ENCODE peak calls at places on chromosome 19, in eight cellular contexts. One of them, this sample, is unnamed. For H3K27me3, the result is how much of the 10 kb centered on the place peaks cover.

GRCh38 chr19:27746691-27747380 is 1466.1 kb downstream of the UQCRFS1 start:
- DNase-seq in neural progenitor cell: peak
- DNase-seq in BE2C: peak
- DNase-seq in heart left ventricle: peak
- DNase-seq in cardiac muscle cell: peak
- DNase-seq in CD8-positive, alpha-beta memory T cell: no peak
- DNase-seq in lung: peak
- DNase-seq in mesenchymal stem cell: no peak
- DNase-seq in this sample: no peak

GRCh38 chr19:55113570-55114039 is 3.8 kb downstream of the PPP1R12C start:
- DNase-seq in cardiac muscle cell: peak
- DNase-seq in lung: peak
- DNase-seq in heart left ventricle: peak
- DNase-seq in BE2C: no peak
- DNase-seq in neural progenitor cell: peak
- DNase-seq in mesenchymal stem cell: peak
- DNase-seq in CD8-positive, alpha-beta memory T cell: no peak
- DNase-seq in this sample: no peak

GRCh38 chr19:51441410-51442390 is 16.6 kb downstream of the SIGLEC8 start:
- DNase-seq in lung: no peak
- DNase-seq in neural progenitor cell: no peak
- DNase-seq in BE2C: no peak
- DNase-seq in cardiac muscle cell: no peak
- DNase-seq in heart left ventricle: no peak
- DNase-seq in CD8-positive, alpha-beta memory T cell: peak
- DNase-seq in mesenchymal stem cell: no peak
- DNase-seq in this sample: peak

GRCh38 chr19:39254539-39255345 is 6.1 kb upstream of the IFNL4 start:
- DNase-seq in BE2C: no peak
- DNase-seq in mesenchymal stem cell: no peak
- DNase-seq in neural progenitor cell: no peak
- DNase-seq in heart left ventricle: no peak
- DNase-seq in CD8-positive, alpha-beta memory T cell: no peak
- DNase-seq in cardiac muscle cell: no peak
- DNase-seq in lung: no peak
- DNase-seq in this sample: no peak

GRCh38 chr19:8334458-8335342 is 8.4 kb downstream of the KANK3 start:
- DNase-seq in neural progenitor cell: peak
- DNase-seq in lung: no peak
- DNase-seq in cardiac muscle cell: peak
- DNase-seq in BE2C: peak
- DNase-seq in CD8-positive, alpha-beta memory T cell: peak
- DNase-seq in heart left ventricle: peak
- DNase-seq in mesenchymal stem cell: peak
- DNase-seq in this sample: no peak

GRCh38 chr19:4575267-4575793 is 15.8 kb upstream of the SEMA6B start:
- DNase-seq in CD8-positive, alpha-beta memory T cell: no peak
- DNase-seq in mesenchymal stem cell: peak
- DNase-seq in heart left ventricle: peak
- DNase-seq in cardiac muscle cell: peak
- DNase-seq in BE2C: peak
- DNase-seq in neural progenitor cell: peak
- DNase-seq in lung: peak
- DNase-seq in this sample: no peak

GRCh38 chr19:17944301-17944700 is 11.5 kb downstream of the CCDC124 start:
- DNase-seq in BE2C: no peak
- DNase-seq in lung: no peak
- DNase-seq in cardiac muscle cell: no peak
- DNase-seq in CD8-positive, alpha-beta memory T cell: no peak
- DNase-seq in heart left ventricle: no peak
- DNase-seq in neural progenitor cell: no peak
- DNase-seq in mesenchymal stem cell: peak
- DNase-seq in this sample: no peak

GRCh38 chr19:20078696-20079095 is 896 bp downstream of the ZNF90 start:
- DNase-seq in lung: peak
- DNase-seq in BE2C: peak
- DNase-seq in CD8-positive, alpha-beta memory T cell: no peak
- DNase-seq in cardiac muscle cell: peak
- DNase-seq in neural progenitor cell: peak
- DNase-seq in heart left ventricle: peak
- DNase-seq in mesenchymal stem cell: peak
- DNase-seq in this sample: no peak

GRCh38 chr19:50562329-50562728 is 5.9 kb downstream of the LRRC4B start:
- DNase-seq in BE2C: no peak
- DNase-seq in CD8-positive, alpha-beta memory T cell: no peak
- DNase-seq in heart left ventricle: no peak
- DNase-seq in mesenchymal stem cell: no peak
- DNase-seq in neural progenitor cell: no peak
- DNase-seq in cardiac muscle cell: no peak
- DNase-seq in lung: no peak
- DNase-seq in this sample: no peak

GRCh38 chr19:32406161-32407003 is 812 bp downstream of the DPY19L3 start:
- DNase-seq in neural progenitor cell: peak
- DNase-seq in cardiac muscle cell: no peak
- DNase-seq in CD8-positive, alpha-beta memory T cell: no peak
- DNase-seq in BE2C: no peak
- DNase-seq in lung: no peak
- DNase-seq in mesenchymal stem cell: peak
- DNase-seq in heart left ventricle: no peak
- DNase-seq in this sample: no peak

GRCh38 chr19:37855098-37855497 is 51.3 kb downstream of the WDR87 start:
- DNase-seq in cardiac muscle cell: no peak
- DNase-seq in mesenchymal stem cell: no peak
- DNase-seq in lung: no peak
- DNase-seq in BE2C: peak
- DNase-seq in neural progenitor cell: no peak
- DNase-seq in heart left ventricle: peak
- DNase-seq in CD8-positive, alpha-beta memory T cell: no peak
- DNase-seq in this sample: no peak

GRCh38 chr19:53157601-53158000 is 1.3 kb downstream of the ZNF347 start:
- DNase-seq in mesenchymal stem cell: peak
- DNase-seq in neural progenitor cell: peak
- DNase-seq in heart left ventricle: peak
- DNase-seq in BE2C: no peak
- DNase-seq in CD8-positive, alpha-beta memory T cell: no peak
- DNase-seq in cardiac muscle cell: peak
- DNase-seq in lung: no peak
- DNase-seq in this sample: no peak

GRCh38 chr19:8238251-8238650 is 29.1 kb downstream of the CERS4 start:
- DNase-seq in cardiac muscle cell: peak
- DNase-seq in lung: no peak
- DNase-seq in CD8-positive, alpha-beta memory T cell: no peak
- DNase-seq in mesenchymal stem cell: no peak
- DNase-seq in BE2C: no peak
- DNase-seq in heart left ventricle: no peak
- DNase-seq in neural progenitor cell: peak
- DNase-seq in this sample: no peak

GRCh38 chr19:30219682-30220081 is 152.5 kb upstream of the ZNF536 start:
- DNase-seq in cardiac muscle cell: no peak
- DNase-seq in lung: no peak
- DNase-seq in mesenchymal stem cell: no peak
- DNase-seq in neural progenitor cell: no peak
- DNase-seq in CD8-positive, alpha-beta memory T cell: no peak
- DNase-seq in BE2C: no peak
- DNase-seq in heart left ventricle: no peak
- DNase-seq in this sample: no peak
- H3K27me3 ChIP-seq in cardiac muscle cell: half or more
- H3K27me3 ChIP-seq in lung: under half
- H3K27me3 ChIP-seq in mesenchymal stem cell: half or more
- H3K27me3 ChIP-seq in neural progenitor cell: under half
- H3K27me3 ChIP-seq in CD8-positive, alpha-beta memory T cell: under half
- H3K27me3 ChIP-seq in BE2C: under half
- H3K27me3 ChIP-seq in heart left ventricle: under half
- H3K27me3 ChIP-seq in this sample: under half

GRCh38 chr19:2305974-2306806 is 1.8 kb downstream of the LINGO3 start:
- DNase-seq in cardiac muscle cell: no peak
- DNase-seq in heart left ventricle: no peak
- DNase-seq in CD8-positive, alpha-beta memory T cell: no peak
- DNase-seq in BE2C: peak
- DNase-seq in lung: no peak
- DNase-seq in neural progenitor cell: no peak
- DNase-seq in mesenchymal stem cell: no peak
- DNase-seq in this sample: no peak

GRCh38 chr19:2306971-2307370 is 983 bp downstream of the LINGO3 start:
- DNase-seq in BE2C: peak
- DNase-seq in mesenchymal stem cell: no peak
- DNase-seq in cardiac muscle cell: no peak
- DNase-seq in CD8-positive, alpha-beta memory T cell: no peak
- DNase-seq in neural progenitor cell: no peak
- DNase-seq in heart left ventricle: no peak
- DNase-seq in lung: no peak
- DNase-seq in this sample: no peak

GRCh38 chr19:2307518-2308012 is 389 bp downstream of the LINGO3 start:
- DNase-seq in BE2C: peak
- DNase-seq in mesenchymal stem cell: no peak
- DNase-seq in CD8-positive, alpha-beta memory T cell: no peak
- DNase-seq in heart left ventricle: no peak
- DNase-seq in lung: no peak
- DNase-seq in neural progenitor cell: no peak
- DNase-seq in cardiac muscle cell: no peak
- DNase-seq in this sample: no peak

GRCh38 chr19:2303209-2303798 is 4.7 kb downstream of the LINGO3 start:
- DNase-seq in BE2C: peak
- DNase-seq in heart left ventricle: no peak
- DNase-seq in mesenchymal stem cell: no peak
- DNase-seq in CD8-positive, alpha-beta memory T cell: no peak
- DNase-seq in lung: no peak
- DNase-seq in neural progenitor cell: no peak
- DNase-seq in cardiac muscle cell: no peak
- DNase-seq in this sample: no peak

GRCh38 chr19:2305424-2305823 is 2.5 kb downstream of the LINGO3 start:
- DNase-seq in lung: no peak
- DNase-seq in cardiac muscle cell: no peak
- DNase-seq in mesenchymal stem cell: no peak
- DNase-seq in BE2C: peak
- DNase-seq in heart left ventricle: no peak
- DNase-seq in CD8-positive, alpha-beta memory T cell: no peak
- DNase-seq in neural progenitor cell: peak
- DNase-seq in this sample: no peak
- H3K27me3 ChIP-seq in lung: under half
- H3K27me3 ChIP-seq in cardiac muscle cell: under half
- H3K27me3 ChIP-seq in mesenchymal stem cell: half or more
- H3K27me3 ChIP-seq in BE2C: under half
- H3K27me3 ChIP-seq in heart left ventricle: half or more
- H3K27me3 ChIP-seq in CD8-positive, alpha-beta memory T cell: under half
- H3K27me3 ChIP-seq in neural progenitor cell: half or more
- H3K27me3 ChIP-seq in this sample: under half

GRCh38 chr19:907183-907853 is 5.7 kb downstream of the R3HDM4 start:
- DNase-seq in neural progenitor cell: no peak
- DNase-seq in mesenchymal stem cell: no peak
- DNase-seq in BE2C: no peak
- DNase-seq in heart left ventricle: peak
- DNase-seq in lung: no peak
- DNase-seq in cardiac muscle cell: no peak
- DNase-seq in CD8-positive, alpha-beta memory T cell: no peak
- DNase-seq in this sample: no peak
- H3K27me3 ChIP-seq in neural progenitor cell: under half
- H3K27me3 ChIP-seq in mesenchymal stem cell: under half
- H3K27me3 ChIP-seq in BE2C: under half
- H3K27me3 ChIP-seq in heart left ventricle: under half
- H3K27me3 ChIP-seq in lung: under half
- H3K27me3 ChIP-seq in cardiac muscle cell: under half
- H3K27me3 ChIP-seq in CD8-positive, alpha-beta memory T cell: under half
- H3K27me3 ChIP-seq in this sample: under half

DNA sequence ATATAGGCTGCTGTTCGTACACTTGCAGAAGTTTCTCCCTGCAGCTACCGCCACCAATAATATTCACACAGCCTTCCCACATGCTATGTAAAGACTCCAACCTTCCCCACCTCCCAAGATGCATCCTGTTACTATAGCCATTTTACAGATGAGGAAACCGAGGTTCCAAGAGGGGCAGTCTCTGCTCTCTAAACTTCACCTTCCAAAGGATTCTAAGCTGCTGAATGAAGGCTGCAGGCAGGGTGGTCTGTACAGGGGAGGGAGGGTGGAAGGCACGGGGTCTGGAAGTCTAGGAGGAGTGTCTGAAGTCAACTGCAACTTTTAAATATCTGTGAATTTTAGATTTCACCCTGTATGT is 1.9 kb upstream of the NFIC start:
- DNase-seq in lung: no peak
- DNase-seq in BE2C: no peak
- DNase-seq in mesenchymal stem cell: no peak
- DNase-seq in cardiac muscle cell: no peak
- DNase-seq in heart left ventricle: no peak
- DNase-seq in CD8-positive, alpha-beta memory T cell: no peak
- DNase-seq in neural progenitor cell: no peak
- DNase-seq in this sample: no peak
- H3K27me3 ChIP-seq in lung: under half
- H3K27me3 ChIP-seq in BE2C: under half
- H3K27me3 ChIP-seq in mesenchymal stem cell: under half
- H3K27me3 ChIP-seq in cardiac muscle cell: half or more
- H3K27me3 ChIP-seq in heart left ventricle: under half
- H3K27me3 ChIP-seq in CD8-positive, alpha-beta memory T cell: under half
- H3K27me3 ChIP-seq in neural progenitor cell: half or more
- H3K27me3 ChIP-seq in this sample: under half

DNA sequence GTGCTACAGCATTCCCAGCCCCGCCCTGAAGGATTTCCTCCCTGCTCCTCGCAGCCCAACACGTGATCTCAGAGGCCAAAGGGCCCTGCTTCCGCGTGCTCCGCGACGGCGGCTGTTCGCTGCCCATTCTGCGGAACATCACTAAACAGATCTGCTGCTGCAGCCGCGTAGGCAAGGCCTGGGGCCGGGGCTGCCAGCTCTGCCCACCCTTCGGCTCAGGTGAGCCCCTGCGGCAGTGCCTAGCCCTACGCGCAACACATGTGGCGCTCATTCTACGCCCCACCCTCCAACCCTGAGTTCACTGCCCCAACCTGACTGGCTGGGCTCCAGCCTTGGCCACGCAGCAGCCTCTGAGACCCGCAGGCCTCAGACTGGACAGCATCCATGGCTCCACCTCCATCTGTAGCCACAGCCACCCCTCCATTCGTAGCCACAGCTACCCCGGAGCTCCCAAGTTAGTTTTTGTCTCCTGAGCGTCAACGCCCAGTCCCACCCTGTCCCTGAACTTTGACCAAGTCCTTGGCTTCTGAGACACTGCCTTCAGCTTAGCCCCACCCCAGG is 6.2 kb downstream of the LTBP4 start:
- DNase-seq in cardiac muscle cell: no peak
- DNase-seq in neural progenitor cell: peak
- DNase-seq in mesenchymal stem cell: no peak
- DNase-seq in lung: no peak
- DNase-seq in heart left ventricle: no peak
- DNase-seq in CD8-positive, alpha-beta memory T cell: no peak
- DNase-seq in BE2C: no peak
- DNase-seq in this sample: no peak
- H3K27me3 ChIP-seq in cardiac muscle cell: under half
- H3K27me3 ChIP-seq in neural progenitor cell: half or more
- H3K27me3 ChIP-seq in mesenchymal stem cell: under half
- H3K27me3 ChIP-seq in lung: under half
- H3K27me3 ChIP-seq in heart left ventricle: under half
- H3K27me3 ChIP-seq in CD8-positive, alpha-beta memory T cell: under half
- H3K27me3 ChIP-seq in BE2C: under half
- H3K27me3 ChIP-seq in this sample: under half

GRCh38 chr19:35449347-35450043 is 1.4 kb downstream of the FFAR2 start:
- DNase-seq in heart left ventricle: no peak
- DNase-seq in mesenchymal stem cell: no peak
- DNase-seq in CD8-positive, alpha-beta memory T cell: no peak
- DNase-seq in neural progenitor cell: no peak
- DNase-seq in lung: no peak
- DNase-seq in BE2C: peak
- DNase-seq in cardiac muscle cell: no peak
- DNase-seq in this sample: no peak
- H3K27me3 ChIP-seq in heart left ventricle: under half
- H3K27me3 ChIP-seq in mesenchymal stem cell: under half
- H3K27me3 ChIP-seq in CD8-positive, alpha-beta memory T cell: under half
- H3K27me3 ChIP-seq in neural progenitor cell: under half
- H3K27me3 ChIP-seq in lung: under half
- H3K27me3 ChIP-seq in BE2C: under half
- H3K27me3 ChIP-seq in cardiac muscle cell: under half
- H3K27me3 ChIP-seq in this sample: under half